ENCODE peak calls at places on chromosomes 4 and X, in five cellular contexts. G, S, P, N and D are unnamed samples.

GRCh38 chrX:56802921-56803848 is 74.1 kb downstream of the NBDY start:
- DNase-seq in N (no peak), S (peak), G (peak), P (peak), D (peak)

GRCh38 chr4:30094866-30095265 is 625.3 kb upstream of the PCDH7 start:
- DNase-seq in G (no peak), S (no peak), N (no peak), P (no peak), D (no peak)

GRCh38 chrX:65601126-65601525 is 66.3 kb upstream of the MSN start:
- DNase-seq in G (no peak), N (no peak), P (no peak), S (no peak), D (no peak)

GRCh38 chr4:23373269-23373668 is 516.6 kb downstream of the PPARGC1A start:
- DNase-seq in P (no peak), G (no peak), N (peak), S (peak), D (no peak)

GRCh38 chr4:42404001-42404400 is 6.7 kb downstream of the SHISA3 start:
- DNase-seq in G (no peak), S (no peak), N (no peak), P (no peak), D (no peak)

GRCh38 chr4:6109842-6110560 is 90.3 kb downstream of the JAKMIP1 start:
- DNase-seq in P (peak), G (peak), N (peak), S (no peak), D (no peak)

GRCh38 chr4:1209821-1210220 is 37.4 kb upstream of the SPON2 start:
- DNase-seq in G (no peak), N (no peak), P (no peak), S (no peak), D (no peak)

GRCh38 chr4:46830971-46831454 is 78.0 kb downstream of the COX7B2 start:
- DNase-seq in N (no peak), G (no peak), P (no peak), S (no peak), D (no peak)

GRCh38 chr4:15651682-15652081 is 3.5 kb downstream of the FBXL5 start:
- DNase-seq in P (no peak), G (no peak), N (no peak), S (no peak), D (no peak)

GRCh38 chrX:107775734-107776511 is at the start of gene TSC22D3:
- DNase-seq in S (peak), G (peak), N (peak), P (no peak), D (no peak)

GRCh38 chr4:42302348-42302747 is 94.9 kb upstream of the SHISA3 start:
- DNase-seq in N (peak), P (no peak), G (peak), S (peak), D (no peak)

GRCh38 chrX:57821703-57822375 is 88.4 kb downstream of the ZXDA start:
- DNase-seq in S (peak), N (peak), P (no peak), G (peak), D (peak)

GRCh38 chr4:21992330-21992729 is 43.8 kb upstream of the KCNIP4 start:
- DNase-seq in P (no peak), G (no peak), S (no peak), N (no peak), D (no peak)

GRCh38 chr4:159071178-159071968 is 31.5 kb upstream of the RAPGEF2 start:
- DNase-seq in N (peak), P (peak), S (no peak), G (peak), D (no peak)

GRCh38 chr4:184114431-184114830 is 103.2 kb downstream of the ENPP6 start:
- DNase-seq in G (no peak), N (peak), S (peak), P (no peak), D (no peak)

GRCh38 chr4:75490155-75490554 is 24.0 kb downstream of the RCHY1 start:
- DNase-seq in P (no peak), N (peak), S (no peak), G (no peak), D (no peak)

GRCh38 chrX:40086569-40087335 is 11.0 kb downstream of the BCOR start:
- DNase-seq in S (peak), G (no peak), N (no peak), P (no peak), D (no peak)

GRCh38 chrX:134004038-134004437 is 18.6 kb upstream of the GPC3 start:
- DNase-seq in G (no peak), P (no peak), N (no peak), S (no peak), D (no peak)

GRCh38 chr4:110270492-110271197 is 72.2 kb upstream of the ELOVL6 start:
- DNase-seq in P (no peak), S (no peak), G (no peak), N (no peak), D (no peak)

GRCh38 chrX:103453655-103454054 is 65.6 kb downstream of the RAB40A start:
- DNase-seq in G (no peak), S (no peak), P (no peak), N (peak), D (no peak)

GRCh38 chr4:98773638-98774037 is 115.2 kb upstream of the TSPAN5 start:
- DNase-seq in N (no peak), P (no peak), S (no peak), G (no peak), D (no peak)

GRCh38 chr4:25011135-25011866 is 19.4 kb downstream of the LGI2 start:
- DNase-seq in S (no peak), P (no peak), G (no peak), N (no peak), D (no peak)

GRCh38 chr4:4383085-4383484 is 3.8 kb upstream of the NSG1 start:
- DNase-seq in G (no peak), S (no peak), N (no peak), P (no peak), D (no peak)

GRCh38 chr4:2652415-2653155 is 103.6 kb downstream of the TNIP2 start:
- DNase-seq in G (no peak), S (peak), P (no peak), N (no peak), D (no peak)

DNA sequence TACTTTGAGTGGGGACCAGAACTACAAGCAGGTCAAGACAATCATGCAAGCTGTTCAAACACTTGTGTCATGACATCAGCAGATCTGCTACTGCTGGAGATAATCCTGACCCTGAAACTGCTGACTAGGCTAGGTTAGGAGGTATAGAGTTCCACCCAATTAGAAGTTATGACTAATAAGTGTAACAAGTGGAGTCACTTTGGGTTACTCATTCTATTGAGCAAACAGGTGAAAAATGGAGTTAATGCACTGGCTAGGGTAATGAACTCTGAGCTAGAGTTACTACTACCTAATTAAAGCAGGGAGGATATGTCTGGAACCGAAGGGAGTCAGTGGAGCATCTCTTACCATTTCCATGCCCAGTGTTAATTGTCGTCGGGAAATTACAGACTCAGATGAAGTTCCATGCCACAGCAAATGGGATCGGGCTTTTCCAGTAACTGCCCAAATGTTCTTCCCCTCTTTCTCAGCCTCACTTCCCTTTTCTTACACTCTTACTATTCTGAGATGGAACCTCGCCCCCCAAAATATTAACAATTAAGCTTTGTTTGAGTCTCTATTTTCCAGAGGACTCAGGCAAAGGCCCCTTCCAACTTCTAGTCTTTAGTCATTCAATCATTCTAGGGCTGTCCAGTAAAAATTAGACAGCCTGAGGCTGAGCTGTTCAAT is 19.8 kb upstream of the MANBA start:
- DNase-seq in N (peak), G (peak), S (peak), P (no peak), D (no peak)
- TF ChIP-seq KDM1A in N (no peak), G (no peak), S (peak), P (no peak), D (no peak)

DNA sequence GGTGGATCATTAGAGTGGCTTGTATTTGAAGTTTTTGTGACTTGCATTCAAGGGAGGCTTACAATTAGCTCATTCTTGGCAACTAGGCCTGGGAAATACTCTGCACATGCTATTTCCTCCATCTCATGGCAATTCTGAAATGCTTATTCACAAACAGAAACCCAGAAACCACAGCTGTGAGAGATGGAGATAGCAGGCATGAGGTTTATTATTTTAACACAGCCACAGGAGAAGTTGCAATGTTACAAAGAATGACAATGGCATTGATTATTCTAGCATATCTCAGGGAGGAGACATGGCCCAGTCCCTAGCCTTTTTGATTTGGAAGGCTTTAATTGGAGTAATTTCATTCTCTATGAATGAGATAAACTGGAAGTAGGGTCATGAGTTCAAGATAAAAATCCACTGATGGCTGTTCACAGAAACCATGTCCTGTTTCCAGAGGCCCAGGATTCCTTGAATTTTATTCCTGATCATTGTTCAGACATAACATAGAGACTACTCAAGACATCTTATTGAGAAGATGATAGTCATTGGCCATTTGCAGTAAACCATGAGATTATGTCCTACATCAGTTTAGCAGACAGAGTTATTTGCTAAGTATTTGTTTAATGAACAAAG is 123.9 kb downstream of the MID1 start:
- DNase-seq in P (no peak), G (no peak), N (no peak), S (no peak), D (no peak)
- TF ChIP-seq KDM1A in P (no peak), G (no peak), N (no peak), S (no peak), D (no peak)

GRCh38 chr4:139675156-139675555 is 9.5 kb downstream of the MGST2 start:
- DNase-seq in G (no peak), S (peak), N (no peak), P (no peak), D (no peak)
- TF ChIP-seq KDM1A in G (no peak), S (no peak), N (no peak), P (no peak), D (no peak)

DNA sequence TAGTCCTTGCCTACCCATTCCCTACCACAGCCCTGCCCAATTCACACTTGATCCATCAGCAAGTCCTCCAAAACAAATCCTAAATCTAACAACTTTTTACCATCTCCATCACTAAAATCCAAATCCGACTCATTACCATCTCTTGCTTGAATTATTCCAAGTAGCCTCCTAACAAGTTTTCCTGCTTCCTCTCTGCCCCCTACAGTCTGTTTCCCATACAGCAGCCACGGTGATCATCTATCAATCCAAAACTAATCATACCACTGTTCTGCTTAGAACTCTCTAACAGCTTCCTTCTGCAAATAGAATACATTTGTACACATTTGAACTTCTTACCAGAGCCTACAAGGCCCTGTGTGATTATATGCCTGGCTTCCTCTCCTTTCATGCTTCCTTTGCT is 133.0 kb downstream of the SHROOM4 start:
- DNase-seq in S (no peak), N (peak), G (no peak), P (no peak), D (no peak)
- TF ChIP-seq KDM1A in S (no peak), N (no peak), G (no peak), P (no peak), D (no peak)

DNA sequence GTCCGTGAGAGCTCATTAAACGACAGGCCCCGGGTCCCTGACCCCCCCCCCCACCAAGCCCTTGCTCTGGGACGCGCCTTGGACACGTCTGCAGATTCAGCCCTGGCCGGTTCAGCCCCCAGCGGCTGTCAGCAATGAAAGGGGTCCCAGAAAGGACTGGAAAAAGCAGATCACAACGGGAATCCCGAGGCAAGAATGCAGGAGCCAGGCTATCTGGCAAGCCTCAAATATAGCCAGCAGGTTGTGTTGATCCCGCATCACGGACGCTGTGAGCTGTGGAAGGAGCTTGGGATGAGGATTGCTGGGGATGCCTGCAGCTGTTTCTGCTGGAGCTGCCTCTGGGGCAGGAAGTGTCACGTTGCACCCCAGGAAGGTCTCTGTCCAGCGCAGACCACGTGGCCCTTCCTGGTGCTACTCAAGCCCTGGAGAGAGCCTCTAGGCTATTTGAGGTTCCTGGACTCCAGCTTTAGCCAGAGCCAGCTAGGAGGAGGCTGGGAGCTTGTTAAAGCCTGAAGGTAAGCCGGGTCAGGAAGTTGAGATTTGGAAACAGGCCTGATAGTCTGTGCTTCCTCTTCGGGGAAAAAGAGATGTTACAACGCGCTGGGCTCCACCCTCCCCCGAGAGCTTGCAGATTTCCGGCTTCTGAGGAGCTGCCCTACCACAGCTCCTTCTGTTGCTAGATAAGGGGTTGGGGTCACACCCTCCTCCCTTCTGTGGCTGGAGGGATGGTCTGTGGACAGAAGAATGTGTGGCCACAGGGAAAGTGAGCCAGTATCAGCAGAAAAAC is 19.3 kb upstream of the CSF2RA start:
- DNase-seq in S (peak), N (peak), G (peak), P (no peak), D (peak)
- TF ChIP-seq KDM1A in S (no peak), N (no peak), G (no peak), P (no peak), D (no peak)

DNA sequence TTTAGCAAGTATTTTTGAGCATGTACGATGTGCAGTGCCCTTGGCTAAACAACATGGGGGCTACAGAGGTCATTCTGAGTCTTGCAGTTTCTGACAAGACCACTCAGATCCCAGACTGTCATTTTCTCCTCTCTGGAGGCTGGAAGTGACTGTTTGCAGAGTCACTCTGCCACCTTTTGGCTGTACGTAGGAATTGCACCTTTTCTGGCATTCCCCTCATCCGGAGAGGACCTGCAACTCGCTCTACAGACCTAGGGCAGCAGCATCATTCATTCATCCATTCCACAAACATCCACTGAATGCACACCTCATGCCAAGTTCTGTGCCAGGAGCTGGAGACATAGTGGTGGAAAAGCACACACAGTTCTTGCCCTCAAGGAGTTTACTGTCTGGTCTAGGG is 160.4 kb upstream of the GPR101 start:
- DNase-seq in G (peak), N (peak), P (peak), S (peak), D (peak)
- TF ChIP-seq KDM1A in G (no peak), N (no peak), P (no peak), S (no peak), D (no peak)

GRCh38 chrX:24262309-24262708 is 51.6 kb downstream of the SUPT20HL2 start:
- DNase-seq in G (no peak), S (no peak), P (no peak), N (no peak), D (no peak)

GRCh38 chrX:24264383-24264782 is 49.5 kb downstream of the SUPT20HL2 start:
- DNase-seq in N (peak), S (no peak), G (no peak), P (no peak), D (no peak)

GRCh38 chrX:24259544-24260240 is 54.2 kb downstream of the SUPT20HL2 start:
- DNase-seq in G (peak), N (peak), S (peak), P (no peak), D (no peak)

GRCh38 chrX:24257011-24257410 is 56.9 kb downstream of the SUPT20HL2 start:
- DNase-seq in N (no peak), S (no peak), P (no peak), G (no peak), D (no peak)

DNA sequence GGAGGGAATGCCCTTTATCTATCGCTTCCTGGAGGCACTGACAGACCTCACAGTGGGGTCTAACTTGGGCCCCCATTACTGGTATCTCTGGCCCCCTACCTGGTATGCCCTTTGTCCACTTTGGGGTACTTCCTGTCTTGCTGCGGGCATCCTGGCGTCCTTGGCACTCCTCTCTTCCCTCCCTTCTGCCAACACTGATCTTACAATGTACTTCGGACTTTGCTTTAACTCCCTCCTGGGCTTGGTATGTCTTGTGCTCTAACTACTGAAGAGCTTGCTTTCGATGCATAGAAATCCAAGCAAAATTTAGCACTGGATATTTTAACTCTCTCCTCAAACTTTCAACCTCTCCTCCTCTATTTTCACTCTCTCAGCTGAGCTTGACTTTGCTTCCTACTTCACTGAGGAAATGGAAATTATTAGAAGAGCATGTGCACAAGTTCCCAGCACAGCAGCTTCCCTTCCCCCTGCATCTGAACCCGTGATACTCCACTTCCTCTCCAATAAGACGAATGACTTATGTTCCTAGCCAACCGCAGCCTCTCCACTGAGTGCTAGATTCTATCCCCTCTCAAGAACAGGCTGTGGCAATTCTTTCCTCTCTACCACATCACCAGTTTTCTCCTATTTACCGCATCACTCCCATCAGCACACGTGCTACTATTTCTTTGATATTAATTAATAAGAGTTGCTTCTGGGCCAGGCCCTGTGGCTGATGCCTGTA is 52.9 kb downstream of the SUPT20HL2 start:
- DNase-seq in P (no peak), G (no peak), S (no peak), N (no peak), D (no peak)
- TF ChIP-seq KDM1A in P (no peak), G (no peak), S (no peak), N (no peak), D (no peak)

GRCh38 chrX:68985135-68985725 is 156.4 kb downstream of the EFNB1 start:
- DNase-seq in S (no peak), P (no peak), N (no peak), G (no peak), D (no peak)

GRCh38 chrX:68980906-68981616 is 152.2 kb downstream of the EFNB1 start:
- DNase-seq in N (no peak), P (no peak), G (no peak), S (no peak), D (no peak)

GRCh38 chrX:68978211-68978780 is 149.5 kb downstream of the EFNB1 start:
- DNase-seq in N (no peak), P (no peak), G (no peak), S (no peak), D (no peak)

GRCh38 chrX:68983004-68983857 is 154.4 kb downstream of the EFNB1 start:
- DNase-seq in S (no peak), G (no peak), P (no peak), N (no peak), D (no peak)

GRCh38 chrX:68982476-68982875 is 153.7 kb downstream of the EFNB1 start:
- DNase-seq in N (no peak), P (no peak), S (no peak), G (no peak), D (no peak)
- TF ChIP-seq KDM1A in N (no peak), P (no peak), S (no peak), G (no peak), D (no peak)